ENCODE peak calls at places on chromosome X, in four cellular contexts. Y, W, E and I are unnamed samples.

GRCh38 chrX:141220342-141221008 is 21.8 kb downstream of the SPANXC start:
- DNase-seq in W (no peak), Y (no peak), E (no peak), I (no peak)

GRCh38 chrX:3757510-3758025 is 44.1 kb upstream of the PRKX start:
- DNase-seq in E (no peak), W (no peak), Y (no peak), I (no peak)

GRCh38 chrX:148337873-148338272 is 162.5 kb upstream of the AFF2 start:
- DNase-seq in Y (no peak), E (no peak), W (no peak), I (no peak)

GRCh38 chrX:77442728-77443127 is 4.5 kb upstream of the FGF16 start:
- DNase-seq in Y (no peak), W (no peak), E (no peak), I (peak)

GRCh38 chrX:41621236-41621651 is 67.5 kb upstream of the GPR34 start:
- DNase-seq in E (no peak), Y (no peak), W (no peak), I (no peak)

GRCh38 chrX:121876316-121876715 is 828.9 kb downstream of the GLUD2 start:
- DNase-seq in E (no peak), Y (no peak), W (no peak), I (no peak)

GRCh38 chrX:24023972-24024664 is 2.9 kb downstream of the KLHL15 start:
- DNase-seq in Y (no peak), E (no peak), W (no peak), I (no peak)

GRCh38 chrX:39476596-39476995 is 621.2 kb downstream of the BCOR start:
- DNase-seq in W (no peak), Y (no peak), E (no peak), I (no peak)

GRCh38 chrX:69415698-69416097 is 88.4 kb upstream of the NALF2 start:
- DNase-seq in Y (no peak), W (no peak), E (no peak), I (no peak)

GRCh38 chrX:136880003-136880451 is 498 bp downstream of the RBMX start:
- DNase-seq in W (peak), E (peak), Y (peak), I (no peak)

GRCh38 chrX:150566734-150567182 is 1.7 kb upstream of the MTM1 start:
- DNase-seq in E (no peak), Y (no peak), W (no peak), I (no peak)

GRCh38 chrX:38192007-38192625 is 28.6 kb downstream of the SRPX start:
- DNase-seq in E (no peak), W (no peak), Y (no peak), I (no peak)

GRCh38 chrX:110665636-110666035 is 130.0 kb downstream of the CHRDL1 start:
- DNase-seq in W (no peak), Y (no peak), E (no peak), I (peak)

GRCh38 chrX:138031715-138032114 is 465.8 kb downstream of the ZIC3 start:
- DNase-seq in E (no peak), W (no peak), Y (no peak), I (no peak)

GRCh38 chrX:21800344-21800770 is 39.1 kb upstream of the MBTPS2 start:
- DNase-seq in Y (no peak), E (no peak), W (no peak), I (no peak)

GRCh38 chrX:21374163-21374993 is at the start of gene CNKSR2:
- DNase-seq in Y (peak), W (peak), E (peak), I (peak)

GRCh38 chrX:124001581-124001980 is 40.1 kb downstream of the STAG2 start:
- DNase-seq in E (no peak), Y (no peak), W (no peak), I (no peak)

GRCh38 chrX:101206471-101206870 is 13.1 kb upstream of the DRP2 start:
- DNase-seq in Y (no peak), W (no peak), E (no peak), I (no peak)

GRCh38 chrX:39822133-39822748 is 275.5 kb downstream of the BCOR start:
- DNase-seq in W (peak), E (no peak), Y (no peak), I (no peak)

GRCh38 chrX:35826503-35826902 is 28.4 kb downstream of the MAGEB16 start:
- DNase-seq in Y (no peak), E (no peak), W (no peak), I (no peak)

GRCh38 chrX:150366951-150367545 is 3.9 kb downstream of the MAMLD1 start:
- DNase-seq in Y (no peak), E (no peak), W (no peak), I (no peak)

GRCh38 chrX:17859609-17860178 is 1.4 kb downstream of the RAI2 start:
- DNase-seq in E (no peak), W (no peak), Y (no peak), I (no peak)

GRCh38 chrX:135931644-135932487 is 38.4 kb downstream of the SAGE1 start:
- DNase-seq in Y (peak), E (peak), W (peak), I (no peak)

GRCh38 chrX:42437211-42437610 is 340.8 kb downstream of the PPP1R2C start:
- DNase-seq in Y (no peak), W (no peak), E (no peak), I (no peak)

GRCh38 chrX:10393241-10393640 is 227.1 kb downstream of the MID1 start:
- DNase-seq in E (no peak), Y (no peak), W (no peak), I (no peak)

GRCh38 chrX:67555578-67556203 is 11.9 kb downstream of the AR start:
- DNase-seq in E (peak), Y (no peak), W (peak), I (no peak)

GRCh38 chrX:101973066-101973465 is 41.2 kb upstream of the ZMAT1 start:
- DNase-seq in W (no peak), E (no peak), Y (no peak), I (no peak)

GRCh38 chrX:30935985-30936384 is 46.9 kb upstream of the TAB3 start:
- DNase-seq in W (no peak), Y (no peak), E (no peak), I (no peak)

GRCh38 chrX:51336584-51336983 is 4.0 kb downstream of the NUDT10 start:
- DNase-seq in W (no peak), E (no peak), Y (no peak), I (no peak)

GRCh38 chrX:115324194-115324593 is 34.7 kb downstream of the LUZP4 start:
- DNase-seq in E (peak), Y (no peak), W (no peak), I (no peak)

GRCh38 chrX:46485897-46486296 is 59.3 kb downstream of the ZNF674 start:
- DNase-seq in Y (no peak), W (no peak), E (no peak), I (no peak)

GRCh38 chrX:46488712-46489111 is 56.5 kb downstream of the ZNF674 start:
- DNase-seq in W (no peak), Y (no peak), E (no peak), I (no peak)
- H3K27ac ChIP-seq in W (no peak), Y (no peak), E (no peak), I (no peak)

GRCh38 chrX:12978205-12979010 is 3.5 kb downstream of the TMSB4X start:
- DNase-seq in W (peak), E (peak), Y (peak), I (peak)

GRCh38 chrX:12981880-12982279 is 7.0 kb downstream of the TMSB4X start:
- DNase-seq in E (no peak), W (no peak), Y (no peak), I (no peak)

GRCh38 chrX:12979630-12980015 is 4.7 kb downstream of the TMSB4X start:
- DNase-seq in W (no peak), Y (no peak), E (no peak), I (no peak)

GRCh38 chrX:12977761-12978204 is 2.9 kb downstream of the TMSB4X start:
- DNase-seq in Y (no peak), E (no peak), W (no peak), I (no peak)

DNA sequence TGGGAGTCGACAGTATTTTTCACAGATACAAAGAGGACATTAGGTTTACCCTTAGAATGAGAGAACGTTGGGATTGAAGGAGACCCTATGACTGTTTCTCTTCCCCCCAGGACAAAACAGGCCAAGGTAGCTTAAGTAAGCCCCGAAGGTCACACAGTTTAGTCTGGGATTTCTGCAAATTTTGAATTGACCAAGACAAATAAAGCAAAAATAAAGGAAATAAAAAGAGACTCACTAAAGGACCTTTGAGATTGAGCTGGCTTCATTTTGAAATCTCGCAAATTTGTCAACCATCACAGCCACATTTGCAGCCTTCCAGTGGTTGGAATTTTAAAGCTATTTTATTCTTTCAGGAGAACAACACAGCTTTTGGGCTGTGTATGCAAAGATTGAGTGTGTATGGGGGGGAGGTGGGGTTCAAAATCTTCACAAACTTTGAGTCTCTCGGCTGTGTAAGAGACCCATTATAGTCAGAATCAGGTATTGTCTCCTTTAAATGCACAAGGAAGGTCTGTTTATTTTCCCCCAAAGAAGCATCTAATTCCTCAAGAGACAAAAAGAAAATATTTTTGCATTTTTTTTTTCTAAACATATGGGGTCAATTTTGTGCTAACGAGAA is 4.2 kb downstream of the TMSB4X start:
- DNase-seq in W (no peak), Y (no peak), E (no peak), I (no peak)
- H3K4me3 ChIP-seq in W (no peak), Y (peak), E (no peak), I (peak)

DNA sequence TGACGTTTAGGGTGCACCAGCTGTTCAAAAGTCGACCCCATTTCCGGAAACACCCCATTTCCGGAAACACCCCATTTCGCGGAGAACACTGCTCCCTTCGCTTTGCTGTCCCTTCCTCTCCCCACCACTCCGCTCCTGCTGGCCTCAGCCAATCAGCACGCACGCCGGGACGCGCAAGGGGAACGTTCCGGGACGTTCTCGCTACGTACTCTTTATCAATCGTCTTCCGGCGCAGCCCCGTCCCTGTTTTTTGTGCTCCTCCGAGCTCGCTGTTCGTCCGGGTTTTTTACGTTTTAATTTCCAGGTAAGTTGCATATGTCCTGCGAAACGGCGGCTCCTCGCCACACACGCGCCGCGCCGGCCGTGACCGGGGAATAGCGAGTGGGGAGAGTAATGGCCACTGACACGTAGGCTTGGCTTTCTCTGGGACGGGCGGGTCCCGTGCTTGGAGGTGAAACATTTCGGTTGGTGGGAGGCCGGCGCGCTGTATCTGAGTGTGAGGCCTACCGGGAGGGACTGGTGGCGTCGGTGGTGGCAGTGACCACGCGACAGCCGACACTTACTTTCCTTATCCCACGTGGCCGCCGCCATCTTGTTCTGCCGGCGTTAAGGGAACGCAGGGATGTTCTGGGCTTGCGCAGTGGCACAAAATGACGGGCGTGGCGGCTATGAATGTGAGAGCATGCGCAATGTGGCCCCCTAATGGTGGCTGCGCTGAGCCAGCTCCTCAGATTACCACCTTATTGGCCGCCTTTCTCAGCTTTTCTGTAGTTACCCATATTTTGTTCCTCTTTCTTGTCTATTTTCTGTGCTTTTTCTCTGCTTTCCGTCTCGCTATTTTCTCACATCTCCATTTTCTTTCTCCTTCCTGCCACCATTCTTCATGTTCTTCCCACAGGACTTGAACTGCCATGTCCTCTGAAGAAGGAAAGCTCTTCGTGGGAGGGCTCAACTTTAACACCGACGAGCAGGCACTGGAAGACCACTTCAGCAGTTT is at the start of gene RBM3:
- DNase-seq in E (peak), Y (peak), W (peak), I (peak)
- TF ChIP-seq CTCF in E (peak), Y (peak), W (peak), I (peak)

GRCh38 chrX:64580605-64581004 is 185.4 kb upstream of the MTMR8 start:
- DNase-seq in W (no peak), Y (no peak), E (no peak), I (no peak)

GRCh38 chrX:64580035-64580434 is 184.8 kb upstream of the MTMR8 start:
- DNase-seq in E (no peak), Y (no peak), W (no peak), I (no peak)
- H3K27ac ChIP-seq in E (no peak), Y (no peak), W (no peak), I (no peak)

GRCh38 chrX:132488819-132489255 is at the start of gene MBNL3:
- DNase-seq in E (no peak), Y (peak), W (peak), I (peak)

GRCh38 chrX:132489256-132490085 is 633 bp upstream of the MBNL3 start:
- DNase-seq in E (peak), W (peak), Y (peak), I (peak)

GRCh38 chrX:132493095-132493494 is 4.3 kb upstream of the MBNL3 start:
- DNase-seq in Y (no peak), W (no peak), E (no peak), I (no peak)

GRCh38 chrX:132490086-132490419 is 1.2 kb upstream of the MBNL3 start:
- DNase-seq in E (no peak), Y (no peak), W (no peak), I (no peak)

GRCh38 chrX:132491191-132491590 is 2.4 kb upstream of the MBNL3 start:
- DNase-seq in W (no peak), Y (no peak), E (no peak), I (no peak)
- H3K4me3 ChIP-seq in W (no peak), Y (peak), E (no peak), I (no peak)

GRCh38 chrX:129760155-129760554 is 19.6 kb upstream of the SASH3 start:
- DNase-seq in Y (no peak), W (peak), E (no peak), I (no peak)

GRCh38 chrX:129760981-129761380 is 18.8 kb upstream of the SASH3 start:
- DNase-seq in E (no peak), W (peak), Y (no peak), I (no peak)

GRCh38 chrX:129762448-129762847 is 17.3 kb upstream of the SASH3 start:
- DNase-seq in W (peak), E (no peak), Y (no peak), I (no peak)

GRCh38 chrX:129761596-129761995 is 18.2 kb upstream of the SASH3 start:
- DNase-seq in Y (no peak), W (peak), E (no peak), I (no peak)

DNA sequence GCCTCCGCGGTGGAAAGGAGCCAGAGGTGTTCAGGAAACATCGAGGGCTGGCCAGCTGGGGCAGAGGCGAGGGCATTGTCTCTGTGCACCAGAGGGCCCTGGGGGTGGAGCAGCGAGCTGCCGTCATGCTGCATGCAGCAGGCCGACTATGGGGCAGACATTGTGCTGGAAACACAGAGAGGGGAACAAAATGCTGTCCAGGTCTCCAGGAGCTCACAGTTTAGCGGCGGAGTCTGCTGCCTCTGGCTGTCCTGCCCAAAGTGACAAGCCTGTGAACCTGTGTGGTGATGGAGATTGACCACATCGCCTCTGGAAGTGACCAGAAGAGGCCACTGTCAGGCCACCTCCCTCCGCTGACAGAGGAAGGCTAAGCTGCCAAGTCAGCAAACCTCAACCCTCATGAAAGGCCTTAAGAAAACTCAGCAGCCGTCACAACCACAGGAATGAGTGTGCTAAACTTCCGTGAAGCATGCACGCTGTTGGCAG is 20.1 kb upstream of the SASH3 start:
- DNase-seq in W (peak), Y (peak), E (no peak), I (peak)
- TF ChIP-seq CTCF in W (no peak), Y (no peak), E (no peak), I (no peak)

GRCh38 chrX:54048413-54048812 is 4.1 kb upstream of the PHF8 start:
- DNase-seq in E (no peak), Y (no peak), W (no peak), I (no peak)
- H3K27ac ChIP-seq in E (no peak), Y (no peak), W (no peak), I (no peak)

DNA sequence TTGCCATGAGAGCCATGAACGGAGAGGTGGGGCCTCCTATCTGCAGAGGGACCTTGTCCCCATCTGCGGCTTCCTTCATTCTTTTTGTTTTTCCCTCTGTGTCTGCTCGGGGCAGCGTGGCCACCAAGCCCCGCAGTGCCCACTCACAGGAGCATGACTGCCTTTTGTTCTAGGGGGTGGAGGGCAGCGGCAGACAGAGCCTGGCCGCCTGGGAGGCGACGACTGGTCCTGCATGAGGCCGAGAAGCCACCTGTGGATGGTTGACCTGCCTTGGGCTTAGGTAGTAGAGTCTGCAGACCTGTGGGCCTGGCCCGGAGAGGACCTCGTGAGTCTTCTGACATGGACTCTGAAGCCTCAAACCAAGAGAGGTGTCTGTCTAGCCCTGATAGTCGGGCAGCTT is 1.4 kb downstream of the RBM3 start:
- DNase-seq in E (no peak), W (no peak), Y (no peak), I (no peak)
- H3K4me3 ChIP-seq in E (peak), W (peak), Y (peak), I (peak)

GRCh38 chrX:71159335-71159734 is 14.7 kb downstream of the NLGN3 start:
- DNase-seq in E (no peak), Y (no peak), W (no peak), I (no peak)

GRCh38 chrX:71164071-71164470 is 19.4 kb downstream of the NLGN3 start:
- DNase-seq in Y (no peak), E (no peak), W (no peak), I (no peak)

GRCh38 chrX:71163010-71163409 is 18.4 kb downstream of the NLGN3 start:
- DNase-seq in Y (no peak), W (no peak), E (no peak), I (no peak)

GRCh38 chrX:71158603-71159002 is 14.0 kb downstream of the NLGN3 start:
- DNase-seq in W (no peak), Y (no peak), E (no peak), I (no peak)

DNA sequence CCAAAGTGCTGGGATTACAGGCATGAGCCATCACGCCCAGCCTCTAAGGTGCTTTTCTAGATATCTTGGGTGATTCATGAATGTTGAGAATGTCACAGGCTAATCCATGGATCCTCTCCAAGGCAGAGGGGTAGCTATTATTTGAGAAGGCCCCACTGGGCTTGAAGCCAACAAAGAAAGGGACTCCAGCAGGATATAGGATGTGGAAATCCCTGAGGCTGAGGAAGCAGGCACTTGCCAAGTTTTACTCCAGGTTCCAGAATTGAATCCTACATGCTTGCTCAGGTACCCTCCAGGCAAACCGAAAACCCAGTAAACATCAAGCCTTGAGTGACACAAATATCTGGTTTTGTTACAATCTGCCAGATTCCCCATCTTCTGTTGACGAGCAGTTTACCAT is 15.8 kb downstream of the NLGN3 start:
- DNase-seq in W (no peak), Y (no peak), E (no peak), I (no peak)
- TF ChIP-seq CTCF in W (no peak), Y (no peak), E (no peak), I (no peak)